ENCODE peak calls at places on chromosome X, in five cellular contexts. One of them, this sample, is unnamed.

GRCh38 chrX:53072418-53073114 is 9.6 kb upstream of the TSPYL2 start:
- DNase-seq in activated CD4-positive, CD25-positive, alpha-beta regulatory T cell: no peak
- DNase-seq in fibroblast of lung: no peak
- DNase-seq in SW480: no peak
- DNase-seq in chondrocyte: no peak
- DNase-seq in this sample: no peak

GRCh38 chrX:28966335-28966734 is 379.1 kb downstream of the IL1RAPL1 start:
- DNase-seq in chondrocyte: no peak
- DNase-seq in activated CD4-positive, CD25-positive, alpha-beta regulatory T cell: no peak
- DNase-seq in fibroblast of lung: peak
- DNase-seq in SW480: no peak
- DNase-seq in this sample: no peak

GRCh38 chrX:102697506-102697905 is 14.7 kb upstream of the GPRASP2 start:
- DNase-seq in chondrocyte: no peak
- DNase-seq in SW480: no peak
- DNase-seq in fibroblast of lung: peak
- DNase-seq in activated CD4-positive, CD25-positive, alpha-beta regulatory T cell: no peak
- DNase-seq in this sample: no peak

GRCh38 chrX:72003811-72004750 is 93.4 kb downstream of the NHSL2 start:
- DNase-seq in SW480: peak
- DNase-seq in chondrocyte: no peak
- DNase-seq in fibroblast of lung: peak
- DNase-seq in activated CD4-positive, CD25-positive, alpha-beta regulatory T cell: no peak
- DNase-seq in this sample: no peak

GRCh38 chrX:25072247-25072646 is 56.5 kb upstream of the ARX start:
- DNase-seq in SW480: no peak
- DNase-seq in activated CD4-positive, CD25-positive, alpha-beta regulatory T cell: no peak
- DNase-seq in fibroblast of lung: no peak
- DNase-seq in chondrocyte: no peak
- DNase-seq in this sample: no peak

GRCh38 chrX:107102980-107103379 is 15.6 kb downstream of the RBM41 start:
- DNase-seq in activated CD4-positive, CD25-positive, alpha-beta regulatory T cell: no peak
- DNase-seq in SW480: no peak
- DNase-seq in fibroblast of lung: no peak
- DNase-seq in chondrocyte: no peak
- DNase-seq in this sample: no peak

GRCh38 chrX:102129473-102129872 is 4.0 kb downstream of the TCEAL2 start:
- DNase-seq in chondrocyte: no peak
- DNase-seq in activated CD4-positive, CD25-positive, alpha-beta regulatory T cell: no peak
- DNase-seq in fibroblast of lung: no peak
- DNase-seq in SW480: peak
- DNase-seq in this sample: no peak

GRCh38 chrX:108735087-108735679 is 1.2 kb downstream of the IRS4 start:
- DNase-seq in chondrocyte: peak
- DNase-seq in SW480: no peak
- DNase-seq in fibroblast of lung: no peak
- DNase-seq in activated CD4-positive, CD25-positive, alpha-beta regulatory T cell: no peak
- DNase-seq in this sample: no peak

GRCh38 chrX:78652971-78653822 is 5.9 kb downstream of the RTL3 start:
- DNase-seq in chondrocyte: no peak
- DNase-seq in fibroblast of lung: peak
- DNase-seq in SW480: peak
- DNase-seq in activated CD4-positive, CD25-positive, alpha-beta regulatory T cell: no peak
- DNase-seq in this sample: no peak

GRCh38 chrX:101208152-101208905 is 11.3 kb upstream of the DRP2 start:
- DNase-seq in SW480: no peak
- DNase-seq in activated CD4-positive, CD25-positive, alpha-beta regulatory T cell: no peak
- DNase-seq in chondrocyte: no peak
- DNase-seq in fibroblast of lung: peak
- DNase-seq in this sample: no peak

GRCh38 chrX:150522494-150522893 is 45.9 kb upstream of the MTM1 start:
- DNase-seq in SW480: no peak
- DNase-seq in fibroblast of lung: no peak
- DNase-seq in activated CD4-positive, CD25-positive, alpha-beta regulatory T cell: no peak
- DNase-seq in chondrocyte: no peak
- DNase-seq in this sample: no peak